ENCODE peak calls at places on chromosomes 1 and 21, in seven cellular contexts. One of them, this sample, is unnamed.

GRCh38 chr1:177995369-177995768 is 25.5 kb upstream of the SEC16B start:
- DNase-seq in heart right ventricle: no peak
- DNase-seq in Peyer's patch: no peak
- DNase-seq in esophagus muscularis mucosa: no peak
- DNase-seq in uterus: no peak
- DNase-seq in stomach: no peak
- DNase-seq in pancreas: no peak
- DNase-seq in this sample: no peak

GRCh38 chr1:177858222-177858894 is 111.5 kb downstream of the SEC16B start:
- DNase-seq in heart right ventricle: no peak
- DNase-seq in Peyer's patch: no peak
- DNase-seq in esophagus muscularis mucosa: no peak
- DNase-seq in uterus: peak
- DNase-seq in stomach: no peak
- DNase-seq in pancreas: no peak
- DNase-seq in this sample: no peak

GRCh38 chr1:43314233-43314632 is 13.5 kb downstream of the TIE1 start:
- DNase-seq in heart right ventricle: no peak
- DNase-seq in Peyer's patch: no peak
- DNase-seq in esophagus muscularis mucosa: no peak
- DNase-seq in uterus: no peak
- DNase-seq in stomach: no peak
- DNase-seq in pancreas: no peak
- DNase-seq in this sample: no peak

GRCh38 chr1:53860967-53861411 is 22.9 kb upstream of the NDC1 start:
- DNase-seq in heart right ventricle: peak
- DNase-seq in Peyer's patch: no peak
- DNase-seq in esophagus muscularis mucosa: no peak
- DNase-seq in uterus: peak
- DNase-seq in stomach: peak
- DNase-seq in pancreas: peak
- DNase-seq in this sample: no peak

GRCh38 chr1:236417325-236417724 is 23.2 kb downstream of the EDARADD start:
- DNase-seq in heart right ventricle: no peak
- DNase-seq in Peyer's patch: no peak
- DNase-seq in esophagus muscularis mucosa: no peak
- DNase-seq in uterus: no peak
- DNase-seq in stomach: no peak
- DNase-seq in pancreas: no peak
- DNase-seq in this sample: peak

GRCh38 chr1:178088651-178089050 is 5.3 kb upstream of the RASAL2 start:
- DNase-seq in heart right ventricle: no peak
- DNase-seq in Peyer's patch: no peak
- DNase-seq in esophagus muscularis mucosa: no peak
- DNase-seq in uterus: no peak
- DNase-seq in stomach: no peak
- DNase-seq in pancreas: no peak
- DNase-seq in this sample: no peak

GRCh38 chr1:212470059-212470458 is 37.3 kb downstream of the NENF start:
- DNase-seq in heart right ventricle: peak
- DNase-seq in Peyer's patch: peak
- DNase-seq in esophagus muscularis mucosa: peak
- DNase-seq in uterus: peak
- DNase-seq in stomach: peak
- DNase-seq in pancreas: peak
- DNase-seq in this sample: peak

GRCh38 chr21:25639922-25640670 is 1.0 kb downstream of the JAM2 start:
- DNase-seq in heart right ventricle: peak
- DNase-seq in Peyer's patch: no peak
- DNase-seq in esophagus muscularis mucosa: no peak
- DNase-seq in uterus: peak
- DNase-seq in stomach: no peak
- DNase-seq in pancreas: no peak
- DNase-seq in this sample: no peak

GRCh38 chr21:15667010-15667409 is 62.8 kb upstream of the USP25 start:
- DNase-seq in heart right ventricle: no peak
- DNase-seq in Peyer's patch: no peak
- DNase-seq in esophagus muscularis mucosa: no peak
- DNase-seq in uterus: no peak
- DNase-seq in stomach: no peak
- DNase-seq in pancreas: no peak
- DNase-seq in this sample: no peak

GRCh38 chr1:229241390-229241789 is 29.5 kb upstream of the RAB4A start:
- DNase-seq in heart right ventricle: no peak
- DNase-seq in Peyer's patch: no peak
- DNase-seq in esophagus muscularis mucosa: no peak
- DNase-seq in uterus: no peak
- DNase-seq in stomach: no peak
- DNase-seq in pancreas: no peak
- DNase-seq in this sample: no peak

GRCh38 chr1:66671472-66671871 is 80.8 kb upstream of the DYNLT5 start:
- DNase-seq in heart right ventricle: no peak
- DNase-seq in Peyer's patch: no peak
- DNase-seq in esophagus muscularis mucosa: no peak
- DNase-seq in uterus: no peak
- DNase-seq in stomach: no peak
- DNase-seq in pancreas: no peak
- DNase-seq in this sample: no peak

GRCh38 chr1:174134000-174134659 is 25.2 kb upstream of the RABGAP1L start:
- DNase-seq in heart right ventricle: no peak
- DNase-seq in Peyer's patch: no peak
- DNase-seq in esophagus muscularis mucosa: no peak
- DNase-seq in uterus: no peak
- DNase-seq in stomach: no peak
- DNase-seq in pancreas: no peak
- DNase-seq in this sample: no peak

GRCh38 chr1:75426688-75427087 is 184.2 kb downstream of the SLC44A5 start:
- DNase-seq in heart right ventricle: no peak
- DNase-seq in Peyer's patch: no peak
- DNase-seq in esophagus muscularis mucosa: no peak
- DNase-seq in uterus: no peak
- DNase-seq in stomach: no peak
- DNase-seq in pancreas: no peak
- DNase-seq in this sample: no peak

GRCh38 chr1:217403321-217403720 is 227.6 kb downstream of the GPATCH2 start:
- DNase-seq in heart right ventricle: no peak
- DNase-seq in Peyer's patch: no peak
- DNase-seq in esophagus muscularis mucosa: no peak
- DNase-seq in uterus: no peak
- DNase-seq in stomach: no peak
- DNase-seq in pancreas: no peak
- DNase-seq in this sample: no peak

GRCh38 chr1:236774926-236775325 is 20.2 kb upstream of the MTR start:
- DNase-seq in heart right ventricle: peak
- DNase-seq in Peyer's patch: no peak
- DNase-seq in esophagus muscularis mucosa: no peak
- DNase-seq in uterus: no peak
- DNase-seq in stomach: no peak
- DNase-seq in pancreas: no peak
- DNase-seq in this sample: no peak

GRCh38 chr1:21937372-21938121 is 437 bp upstream of the HSPG2 start:
- DNase-seq in heart right ventricle: peak
- DNase-seq in Peyer's patch: peak
- DNase-seq in esophagus muscularis mucosa: no peak
- DNase-seq in uterus: peak
- DNase-seq in stomach: peak
- DNase-seq in pancreas: peak
- DNase-seq in this sample: no peak

GRCh38 chr1:167442142-167442848 is 76.0 kb downstream of the CD247 start:
- DNase-seq in heart right ventricle: peak
- DNase-seq in Peyer's patch: peak
- DNase-seq in esophagus muscularis mucosa: no peak
- DNase-seq in uterus: peak
- DNase-seq in stomach: peak
- DNase-seq in pancreas: peak
- DNase-seq in this sample: no peak

GRCh38 chr21:42981862-42982261 is 7.5 kb downstream of the PKNOX1 start:
- DNase-seq in heart right ventricle: no peak
- DNase-seq in Peyer's patch: no peak
- DNase-seq in esophagus muscularis mucosa: no peak
- DNase-seq in uterus: no peak
- DNase-seq in stomach: no peak
- DNase-seq in pancreas: no peak
- DNase-seq in this sample: no peak

GRCh38 chr1:32878183-32878582 is 7.5 kb upstream of the FNDC5 start:
- DNase-seq in heart right ventricle: no peak
- DNase-seq in Peyer's patch: no peak
- DNase-seq in esophagus muscularis mucosa: no peak
- DNase-seq in uterus: no peak
- DNase-seq in stomach: no peak
- DNase-seq in pancreas: no peak
- DNase-seq in this sample: peak

GRCh38 chr1:32874860-32875793 is 4.4 kb upstream of the FNDC5 start:
- DNase-seq in heart right ventricle: no peak
- DNase-seq in Peyer's patch: no peak
- DNase-seq in esophagus muscularis mucosa: no peak
- DNase-seq in uterus: no peak
- DNase-seq in stomach: no peak
- DNase-seq in pancreas: no peak
- DNase-seq in this sample: no peak

GRCh38 chr1:32878637-32879041 is 7.7 kb upstream of the HPCA start:
- DNase-seq in heart right ventricle: no peak
- DNase-seq in Peyer's patch: no peak
- DNase-seq in esophagus muscularis mucosa: no peak
- DNase-seq in uterus: no peak
- DNase-seq in stomach: no peak
- DNase-seq in pancreas: no peak
- DNase-seq in this sample: peak

GRCh38 chr1:32877211-32878110 is 6.7 kb upstream of the FNDC5 start:
- DNase-seq in heart right ventricle: peak
- DNase-seq in Peyer's patch: no peak
- DNase-seq in esophagus muscularis mucosa: no peak
- DNase-seq in uterus: no peak
- DNase-seq in stomach: peak
- DNase-seq in pancreas: no peak
- DNase-seq in this sample: peak

GRCh38 chr1:32876341-32877210 is 5.9 kb upstream of the FNDC5 start:
- DNase-seq in heart right ventricle: no peak
- DNase-seq in Peyer's patch: peak
- DNase-seq in esophagus muscularis mucosa: no peak
- DNase-seq in uterus: no peak
- DNase-seq in stomach: peak
- DNase-seq in pancreas: peak
- DNase-seq in this sample: no peak
- TF ChIP-seq CTCF in heart right ventricle: peak
- TF ChIP-seq CTCF in Peyer's patch: peak
- TF ChIP-seq CTCF in esophagus muscularis mucosa: peak
- TF ChIP-seq CTCF in uterus: peak
- TF ChIP-seq CTCF in stomach: no peak
- TF ChIP-seq CTCF in pancreas: peak
- TF ChIP-seq CTCF in this sample: peak

GRCh38 chr1:92951141-92951582 is 10.1 kb downstream of the DIPK1A start:
- DNase-seq in heart right ventricle: no peak
- DNase-seq in Peyer's patch: no peak
- DNase-seq in esophagus muscularis mucosa: no peak
- DNase-seq in uterus: no peak
- DNase-seq in stomach: no peak
- DNase-seq in pancreas: no peak
- DNase-seq in this sample: no peak
- H3K27ac ChIP-seq in heart right ventricle: no peak
- H3K27ac ChIP-seq in Peyer's patch: peak
- H3K27ac ChIP-seq in esophagus muscularis mucosa: peak
- H3K27ac ChIP-seq in uterus: peak
- H3K27ac ChIP-seq in stomach: no peak
- H3K27ac ChIP-seq in pancreas: no peak
- H3K27ac ChIP-seq in this sample: peak

GRCh38 chr1:149934326-149934725 is 2.4 kb downstream of the MTMR11 start:
- DNase-seq in heart right ventricle: no peak
- DNase-seq in Peyer's patch: no peak
- DNase-seq in esophagus muscularis mucosa: no peak
- DNase-seq in uterus: no peak
- DNase-seq in stomach: no peak
- DNase-seq in pancreas: no peak
- DNase-seq in this sample: no peak
- H3K4me3 ChIP-seq in heart right ventricle: no peak
- H3K4me3 ChIP-seq in Peyer's patch: no peak
- H3K4me3 ChIP-seq in esophagus muscularis mucosa: no peak
- H3K4me3 ChIP-seq in uterus: no peak
- H3K4me3 ChIP-seq in stomach: no peak
- H3K4me3 ChIP-seq in pancreas: no peak
- H3K4me3 ChIP-seq in this sample: no peak

GRCh38 chr1:207393610-207394009 is 60.5 kb upstream of the CR2 start:
- DNase-seq in heart right ventricle: no peak
- DNase-seq in Peyer's patch: no peak
- DNase-seq in esophagus muscularis mucosa: no peak
- DNase-seq in uterus: no peak
- DNase-seq in stomach: no peak
- DNase-seq in pancreas: peak
- DNase-seq in this sample: no peak
- TF ChIP-seq CTCF in heart right ventricle: no peak
- TF ChIP-seq CTCF in Peyer's patch: no peak
- TF ChIP-seq CTCF in esophagus muscularis mucosa: no peak
- TF ChIP-seq CTCF in uterus: no peak
- TF ChIP-seq CTCF in stomach: no peak
- TF ChIP-seq CTCF in pancreas: no peak
- TF ChIP-seq CTCF in this sample: no peak

DNA sequence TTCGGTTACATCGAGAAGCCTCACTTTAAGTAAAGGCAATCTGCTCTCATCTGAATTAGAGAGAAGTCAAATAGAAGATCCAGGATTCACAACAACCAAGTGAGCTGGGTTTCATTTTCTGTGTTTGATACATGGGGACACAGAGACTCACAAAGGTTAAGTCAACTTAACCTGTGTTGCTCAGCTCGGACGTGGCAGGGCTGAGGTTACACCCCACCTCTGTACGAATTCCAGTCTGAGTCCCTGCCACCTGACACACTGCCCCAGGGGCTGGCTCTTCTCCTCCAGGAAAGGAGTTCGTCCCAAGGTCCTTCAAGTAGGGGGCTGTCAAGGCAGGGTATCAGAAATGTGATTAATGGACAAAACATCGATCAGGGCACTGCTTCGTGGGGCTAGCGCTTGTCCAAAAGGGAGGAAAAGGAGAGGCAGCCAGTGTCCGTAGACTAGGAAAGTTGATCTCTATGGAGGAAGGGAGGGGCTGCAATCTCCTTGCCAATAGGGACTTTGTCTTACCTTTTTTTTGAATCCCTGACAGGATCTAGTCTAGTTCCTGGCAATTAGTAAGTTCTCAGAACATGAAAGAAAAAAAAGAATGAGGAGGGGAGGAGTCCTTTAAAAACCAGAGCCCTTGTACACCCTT is 116.4 kb downstream of the CNIH3 start:
- DNase-seq in heart right ventricle: no peak
- DNase-seq in Peyer's patch: no peak
- DNase-seq in esophagus muscularis mucosa: no peak
- DNase-seq in uterus: no peak
- DNase-seq in stomach: peak
- DNase-seq in pancreas: no peak
- DNase-seq in this sample: no peak
- H3K27ac ChIP-seq in heart right ventricle: no peak
- H3K27ac ChIP-seq in Peyer's patch: no peak
- H3K27ac ChIP-seq in esophagus muscularis mucosa: no peak
- H3K27ac ChIP-seq in uterus: no peak
- H3K27ac ChIP-seq in stomach: no peak
- H3K27ac ChIP-seq in pancreas: no peak
- H3K27ac ChIP-seq in this sample: no peak